ENCODE peak calls at places on chromosomes 16 and 17, in nine cellular contexts. One of them, this sample, is unnamed.

GRCh38 chr17:57874434-57875108 is 24.7 kb upstream of the MRPS23 start:
- DNase-seq in T follicular helper cell: no peak
- DNase-seq in NT2/D1: peak; percentile 88
- DNase-seq in NCI-H82: peak; percentile 96
- DNase-seq in HFFc6: peak; percentile 94
- DNase-seq in WTC11: peak; percentile 89
- DNase-seq in activated CD8-positive, alpha-beta memory T cell treated with anti-CD3 and anti-CD28 coated beads, Interleukin-2, amount 50 U/mL, for 48 hours: peak; percentile 68
- DNase-seq in NCI-H2171 treated with DMSO at 0.1 percent for 48 hours: peak; percentile 93
- DNase-seq in activated CD4-positive, alpha-beta T cell treated with anti-CD3 and anti-CD28 coated beads for 24 hours: no peak
- DNase-seq in this sample: no peak

GRCh38 chr17:4607773-4608187 is 23.5 kb downstream of the SMTNL2 start:
- DNase-seq in T follicular helper cell: no peak
- DNase-seq in NT2/D1: no peak
- DNase-seq in NCI-H82: no peak
- DNase-seq in HFFc6: peak; percentile 32
- DNase-seq in WTC11: no peak
- DNase-seq in activated CD8-positive, alpha-beta memory T cell treated with anti-CD3 and anti-CD28 coated beads, Interleukin-2, amount 50 U/mL, for 48 hours: no peak
- DNase-seq in NCI-H2171 treated with DMSO at 0.1 percent for 48 hours: peak; percentile 46
- DNase-seq in activated CD4-positive, alpha-beta T cell treated with anti-CD3 and anti-CD28 coated beads for 24 hours: no peak
- DNase-seq in this sample: no peak

GRCh38 chr17:81000089-81000630 is 8.5 kb downstream of the CHMP6 start:
- DNase-seq in T follicular helper cell: no peak
- DNase-seq in NT2/D1: no peak
- DNase-seq in NCI-H82: no peak
- DNase-seq in HFFc6: no peak
- DNase-seq in WTC11: no peak
- DNase-seq in activated CD8-positive, alpha-beta memory T cell treated with anti-CD3 and anti-CD28 coated beads, Interleukin-2, amount 50 U/mL, for 48 hours: no peak
- DNase-seq in NCI-H2171 treated with DMSO at 0.1 percent for 48 hours: no peak
- DNase-seq in activated CD4-positive, alpha-beta T cell treated with anti-CD3 and anti-CD28 coated beads for 24 hours: no peak
- DNase-seq in this sample: no peak

GRCh38 chr16:68644715-68645493 is at the start of gene CDH3:
- DNase-seq in T follicular helper cell: peak; percentile 14
- DNase-seq in NT2/D1: no peak
- DNase-seq in NCI-H82: peak; percentile 6
- DNase-seq in HFFc6: no peak
- DNase-seq in WTC11: peak; percentile 94
- DNase-seq in activated CD8-positive, alpha-beta memory T cell treated with anti-CD3 and anti-CD28 coated beads, Interleukin-2, amount 50 U/mL, for 48 hours: no peak
- DNase-seq in NCI-H2171 treated with DMSO at 0.1 percent for 48 hours: peak; percentile 82
- DNase-seq in activated CD4-positive, alpha-beta T cell treated with anti-CD3 and anti-CD28 coated beads for 24 hours: no peak
- DNase-seq in this sample: peak; percentile 24

GRCh38 chr17:61284174-61284573 is 115.5 kb upstream of the TBX2 start:
- DNase-seq in T follicular helper cell: no peak
- DNase-seq in NT2/D1: no peak
- DNase-seq in NCI-H82: no peak
- DNase-seq in HFFc6: peak; percentile 88
- DNase-seq in WTC11: no peak
- DNase-seq in activated CD8-positive, alpha-beta memory T cell treated with anti-CD3 and anti-CD28 coated beads, Interleukin-2, amount 50 U/mL, for 48 hours: no peak
- DNase-seq in NCI-H2171 treated with DMSO at 0.1 percent for 48 hours: no peak
- DNase-seq in activated CD4-positive, alpha-beta T cell treated with anti-CD3 and anti-CD28 coated beads for 24 hours: no peak
- DNase-seq in this sample: no peak

GRCh38 chr16:72715267-72715666 is 332.7 kb downstream of the ZFHX3 start:
- DNase-seq in T follicular helper cell: no peak
- DNase-seq in NT2/D1: no peak
- DNase-seq in NCI-H82: no peak
- DNase-seq in HFFc6: no peak
- DNase-seq in WTC11: no peak
- DNase-seq in activated CD8-positive, alpha-beta memory T cell treated with anti-CD3 and anti-CD28 coated beads, Interleukin-2, amount 50 U/mL, for 48 hours: no peak
- DNase-seq in NCI-H2171 treated with DMSO at 0.1 percent for 48 hours: no peak
- DNase-seq in activated CD4-positive, alpha-beta T cell treated with anti-CD3 and anti-CD28 coated beads for 24 hours: no peak
- DNase-seq in this sample: no peak

GRCh38 chr16:89398924-89399323 is 91.4 kb downstream of the ANKRD11 start:
- DNase-seq in T follicular helper cell: no peak
- DNase-seq in NT2/D1: no peak
- DNase-seq in NCI-H82: no peak
- DNase-seq in HFFc6: no peak
- DNase-seq in WTC11: no peak
- DNase-seq in activated CD8-positive, alpha-beta memory T cell treated with anti-CD3 and anti-CD28 coated beads, Interleukin-2, amount 50 U/mL, for 48 hours: no peak
- DNase-seq in NCI-H2171 treated with DMSO at 0.1 percent for 48 hours: no peak
- DNase-seq in activated CD4-positive, alpha-beta T cell treated with anti-CD3 and anti-CD28 coated beads for 24 hours: no peak
- DNase-seq in this sample: no peak

GRCh38 chr17:77002103-77003045 is 134.2 kb downstream of the MGAT5B start:
- DNase-seq in T follicular helper cell: no peak
- DNase-seq in NT2/D1: peak; percentile 60
- DNase-seq in NCI-H82: no peak
- DNase-seq in HFFc6: peak; percentile 30
- DNase-seq in WTC11: no peak
- DNase-seq in activated CD8-positive, alpha-beta memory T cell treated with anti-CD3 and anti-CD28 coated beads, Interleukin-2, amount 50 U/mL, for 48 hours: no peak
- DNase-seq in NCI-H2171 treated with DMSO at 0.1 percent for 48 hours: no peak
- DNase-seq in activated CD4-positive, alpha-beta T cell treated with anti-CD3 and anti-CD28 coated beads for 24 hours: no peak
- DNase-seq in this sample: no peak

GRCh38 chr16:27547851-27548250 is 1.9 kb downstream of the GTF3C1 start:
- DNase-seq in T follicular helper cell: no peak
- DNase-seq in NT2/D1: no peak
- DNase-seq in NCI-H82: no peak
- DNase-seq in HFFc6: no peak
- DNase-seq in WTC11: no peak
- DNase-seq in activated CD8-positive, alpha-beta memory T cell treated with anti-CD3 and anti-CD28 coated beads, Interleukin-2, amount 50 U/mL, for 48 hours: no peak
- DNase-seq in NCI-H2171 treated with DMSO at 0.1 percent for 48 hours: no peak
- DNase-seq in activated CD4-positive, alpha-beta T cell treated with anti-CD3 and anti-CD28 coated beads for 24 hours: no peak
- DNase-seq in this sample: no peak

GRCh38 chr17:1043601-1044251 is 46.8 kb downstream of the TIMM22 start:
- DNase-seq in T follicular helper cell: no peak
- DNase-seq in NT2/D1: peak; percentile 16
- DNase-seq in NCI-H82: peak; percentile 96
- DNase-seq in HFFc6: no peak
- DNase-seq in WTC11: peak; percentile 54
- DNase-seq in activated CD8-positive, alpha-beta memory T cell treated with anti-CD3 and anti-CD28 coated beads, Interleukin-2, amount 50 U/mL, for 48 hours: no peak
- DNase-seq in NCI-H2171 treated with DMSO at 0.1 percent for 48 hours: peak; percentile 75
- DNase-seq in activated CD4-positive, alpha-beta T cell treated with anti-CD3 and anti-CD28 coated beads for 24 hours: no peak
- DNase-seq in this sample: no peak

GRCh38 chr17:32701860-32702259 is 175.1 kb downstream of the MYO1D start:
- DNase-seq in T follicular helper cell: no peak
- DNase-seq in NT2/D1: no peak
- DNase-seq in NCI-H82: no peak
- DNase-seq in HFFc6: no peak
- DNase-seq in WTC11: no peak
- DNase-seq in activated CD8-positive, alpha-beta memory T cell treated with anti-CD3 and anti-CD28 coated beads, Interleukin-2, amount 50 U/mL, for 48 hours: no peak
- DNase-seq in NCI-H2171 treated with DMSO at 0.1 percent for 48 hours: no peak
- DNase-seq in activated CD4-positive, alpha-beta T cell treated with anti-CD3 and anti-CD28 coated beads for 24 hours: no peak
- DNase-seq in this sample: no peak

GRCh38 chr17:27354491-27355081 is 60.7 kb downstream of the WSB1 start:
- DNase-seq in T follicular helper cell: no peak
- DNase-seq in NT2/D1: no peak
- DNase-seq in NCI-H82: peak; percentile 39
- DNase-seq in HFFc6: no peak
- DNase-seq in WTC11: no peak
- DNase-seq in activated CD8-positive, alpha-beta memory T cell treated with anti-CD3 and anti-CD28 coated beads, Interleukin-2, amount 50 U/mL, for 48 hours: no peak
- DNase-seq in NCI-H2171 treated with DMSO at 0.1 percent for 48 hours: peak; percentile 29
- DNase-seq in activated CD4-positive, alpha-beta T cell treated with anti-CD3 and anti-CD28 coated beads for 24 hours: no peak
- DNase-seq in this sample: no peak

GRCh38 chr17:79043191-79043930 is 19.4 kb downstream of the C1QTNF1 start:
- DNase-seq in T follicular helper cell: no peak
- DNase-seq in NT2/D1: no peak
- DNase-seq in NCI-H82: no peak
- DNase-seq in HFFc6: no peak
- DNase-seq in WTC11: no peak
- DNase-seq in activated CD8-positive, alpha-beta memory T cell treated with anti-CD3 and anti-CD28 coated beads, Interleukin-2, amount 50 U/mL, for 48 hours: no peak
- DNase-seq in NCI-H2171 treated with DMSO at 0.1 percent for 48 hours: no peak
- DNase-seq in activated CD4-positive, alpha-beta T cell treated with anti-CD3 and anti-CD28 coated beads for 24 hours: no peak
- DNase-seq in this sample: no peak

GRCh38 chr17:82315703-82316358 is 1.6 kb downstream of the CD7 start:
- DNase-seq in T follicular helper cell: no peak
- DNase-seq in NT2/D1: no peak
- DNase-seq in NCI-H82: no peak
- DNase-seq in HFFc6: no peak
- DNase-seq in WTC11: no peak
- DNase-seq in activated CD8-positive, alpha-beta memory T cell treated with anti-CD3 and anti-CD28 coated beads, Interleukin-2, amount 50 U/mL, for 48 hours: no peak
- DNase-seq in NCI-H2171 treated with DMSO at 0.1 percent for 48 hours: no peak
- DNase-seq in activated CD4-positive, alpha-beta T cell treated with anti-CD3 and anti-CD28 coated beads for 24 hours: no peak
- DNase-seq in this sample: no peak

GRCh38 chr17:33056392-33057146 is 64.9 kb downstream of the SPACA3 start:
- DNase-seq in T follicular helper cell: no peak
- DNase-seq in NT2/D1: no peak
- DNase-seq in NCI-H82: no peak
- DNase-seq in HFFc6: no peak
- DNase-seq in WTC11: no peak
- DNase-seq in activated CD8-positive, alpha-beta memory T cell treated with anti-CD3 and anti-CD28 coated beads, Interleukin-2, amount 50 U/mL, for 48 hours: no peak
- DNase-seq in NCI-H2171 treated with DMSO at 0.1 percent for 48 hours: no peak
- DNase-seq in activated CD4-positive, alpha-beta T cell treated with anti-CD3 and anti-CD28 coated beads for 24 hours: no peak
- DNase-seq in this sample: no peak

GRCh38 chr17:8162997-8163977 is 539 bp upstream of the VAMP2 start:
- DNase-seq in T follicular helper cell: no peak
- DNase-seq in NT2/D1: no peak
- DNase-seq in NCI-H82: peak; percentile 90
- DNase-seq in HFFc6: no peak
- DNase-seq in WTC11: peak; percentile 80
- DNase-seq in activated CD8-positive, alpha-beta memory T cell treated with anti-CD3 and anti-CD28 coated beads, Interleukin-2, amount 50 U/mL, for 48 hours: peak; percentile 74
- DNase-seq in NCI-H2171 treated with DMSO at 0.1 percent for 48 hours: no peak
- DNase-seq in activated CD4-positive, alpha-beta T cell treated with anti-CD3 and anti-CD28 coated beads for 24 hours: no peak
- DNase-seq in this sample: no peak

GRCh38 chr17:59853168-59853918 is 39.4 kb downstream of the TUBD1 start:
- DNase-seq in T follicular helper cell: peak; percentile 58
- DNase-seq in NT2/D1: no peak
- DNase-seq in NCI-H82: peak; percentile 45
- DNase-seq in HFFc6: peak; percentile 69
- DNase-seq in WTC11: peak; percentile 56
- DNase-seq in activated CD8-positive, alpha-beta memory T cell treated with anti-CD3 and anti-CD28 coated beads, Interleukin-2, amount 50 U/mL, for 48 hours: peak; percentile 70
- DNase-seq in NCI-H2171 treated with DMSO at 0.1 percent for 48 hours: no peak
- DNase-seq in activated CD4-positive, alpha-beta T cell treated with anti-CD3 and anti-CD28 coated beads for 24 hours: no peak
- DNase-seq in this sample: peak; percentile 51

GRCh38 chr17:44900894-44901293 is 1.6 kb upstream of the EFTUD2 start:
- DNase-seq in T follicular helper cell: no peak
- DNase-seq in NT2/D1: no peak
- DNase-seq in NCI-H82: peak; percentile 25
- DNase-seq in HFFc6: peak; percentile 77
- DNase-seq in WTC11: no peak
- DNase-seq in activated CD8-positive, alpha-beta memory T cell treated with anti-CD3 and anti-CD28 coated beads, Interleukin-2, amount 50 U/mL, for 48 hours: no peak
- DNase-seq in NCI-H2171 treated with DMSO at 0.1 percent for 48 hours: peak; percentile 73
- DNase-seq in activated CD4-positive, alpha-beta T cell treated with anti-CD3 and anti-CD28 coated beads for 24 hours: no peak
- DNase-seq in this sample: no peak

GRCh38 chr17:15966879-15967248 is 21.9 kb downstream of the ADORA2B start:
- DNase-seq in T follicular helper cell: no peak
- DNase-seq in NT2/D1: no peak
- DNase-seq in NCI-H82: no peak
- DNase-seq in HFFc6: no peak
- DNase-seq in WTC11: peak; percentile 66
- DNase-seq in activated CD8-positive, alpha-beta memory T cell treated with anti-CD3 and anti-CD28 coated beads, Interleukin-2, amount 50 U/mL, for 48 hours: no peak
- DNase-seq in NCI-H2171 treated with DMSO at 0.1 percent for 48 hours: no peak
- DNase-seq in activated CD4-positive, alpha-beta T cell treated with anti-CD3 and anti-CD28 coated beads for 24 hours: no peak
- DNase-seq in this sample: no peak

GRCh38 chr17:31695456-31696090 is 163.5 kb downstream of the COPRS start:
- DNase-seq in T follicular helper cell: no peak
- DNase-seq in NT2/D1: no peak
- DNase-seq in NCI-H82: no peak
- DNase-seq in HFFc6: peak; percentile 43
- DNase-seq in WTC11: no peak
- DNase-seq in activated CD8-positive, alpha-beta memory T cell treated with anti-CD3 and anti-CD28 coated beads, Interleukin-2, amount 50 U/mL, for 48 hours: no peak
- DNase-seq in NCI-H2171 treated with DMSO at 0.1 percent for 48 hours: peak; percentile 10
- DNase-seq in activated CD4-positive, alpha-beta T cell treated with anti-CD3 and anti-CD28 coated beads for 24 hours: no peak
- DNase-seq in this sample: no peak

GRCh38 chr17:76279742-76280287 is 14.7 kb downstream of the UBALD2 start:
- DNase-seq in T follicular helper cell: no peak
- DNase-seq in NT2/D1: no peak
- DNase-seq in NCI-H82: no peak
- DNase-seq in HFFc6: no peak
- DNase-seq in WTC11: no peak
- DNase-seq in activated CD8-positive, alpha-beta memory T cell treated with anti-CD3 and anti-CD28 coated beads, Interleukin-2, amount 50 U/mL, for 48 hours: no peak
- DNase-seq in NCI-H2171 treated with DMSO at 0.1 percent for 48 hours: no peak
- DNase-seq in activated CD4-positive, alpha-beta T cell treated with anti-CD3 and anti-CD28 coated beads for 24 hours: no peak
- DNase-seq in this sample: no peak

GRCh38 chr17:34499576-34499975 is 79.8 kb upstream of the TMEM132E start:
- DNase-seq in T follicular helper cell: no peak
- DNase-seq in NT2/D1: peak; percentile 48
- DNase-seq in NCI-H82: no peak
- DNase-seq in HFFc6: no peak
- DNase-seq in WTC11: peak; percentile 44
- DNase-seq in activated CD8-positive, alpha-beta memory T cell treated with anti-CD3 and anti-CD28 coated beads, Interleukin-2, amount 50 U/mL, for 48 hours: no peak
- DNase-seq in NCI-H2171 treated with DMSO at 0.1 percent for 48 hours: no peak
- DNase-seq in activated CD4-positive, alpha-beta T cell treated with anti-CD3 and anti-CD28 coated beads for 24 hours: no peak
- DNase-seq in this sample: no peak

GRCh38 chr17:7588553-7589203 is 1.2 kb downstream of the SOX15 start:
- DNase-seq in T follicular helper cell: no peak
- DNase-seq in NT2/D1: no peak
- DNase-seq in NCI-H82: no peak
- DNase-seq in HFFc6: no peak
- DNase-seq in WTC11: no peak
- DNase-seq in activated CD8-positive, alpha-beta memory T cell treated with anti-CD3 and anti-CD28 coated beads, Interleukin-2, amount 50 U/mL, for 48 hours: no peak
- DNase-seq in NCI-H2171 treated with DMSO at 0.1 percent for 48 hours: no peak
- DNase-seq in activated CD4-positive, alpha-beta T cell treated with anti-CD3 and anti-CD28 coated beads for 24 hours: no peak
- DNase-seq in this sample: no peak

GRCh38 chr17:6413073-6413472 is 21.8 kb downstream of the AIPL1 start:
- DNase-seq in T follicular helper cell: no peak
- DNase-seq in NT2/D1: peak; percentile 18
- DNase-seq in NCI-H82: peak; percentile 89
- DNase-seq in HFFc6: peak; percentile 52
- DNase-seq in WTC11: no peak
- DNase-seq in activated CD8-positive, alpha-beta memory T cell treated with anti-CD3 and anti-CD28 coated beads, Interleukin-2, amount 50 U/mL, for 48 hours: no peak
- DNase-seq in NCI-H2171 treated with DMSO at 0.1 percent for 48 hours: peak; percentile 63
- DNase-seq in activated CD4-positive, alpha-beta T cell treated with anti-CD3 and anti-CD28 coated beads for 24 hours: no peak
- DNase-seq in this sample: no peak

GRCh38 chr17:73973881-73974409 is 229.5 kb upstream of the RPL38 start:
- DNase-seq in T follicular helper cell: no peak
- DNase-seq in NT2/D1: no peak
- DNase-seq in NCI-H82: no peak
- DNase-seq in HFFc6: no peak
- DNase-seq in WTC11: no peak
- DNase-seq in activated CD8-positive, alpha-beta memory T cell treated with anti-CD3 and anti-CD28 coated beads, Interleukin-2, amount 50 U/mL, for 48 hours: no peak
- DNase-seq in NCI-H2171 treated with DMSO at 0.1 percent for 48 hours: peak; percentile 85
- DNase-seq in activated CD4-positive, alpha-beta T cell treated with anti-CD3 and anti-CD28 coated beads for 24 hours: no peak
- DNase-seq in this sample: no peak

GRCh38 chr17:70084476-70084875 is 9.5 kb downstream of the KCNJ16 start:
- DNase-seq in T follicular helper cell: no peak
- DNase-seq in NT2/D1: no peak
- DNase-seq in NCI-H82: no peak
- DNase-seq in HFFc6: no peak
- DNase-seq in WTC11: no peak
- DNase-seq in activated CD8-positive, alpha-beta memory T cell treated with anti-CD3 and anti-CD28 coated beads, Interleukin-2, amount 50 U/mL, for 48 hours: no peak
- DNase-seq in NCI-H2171 treated with DMSO at 0.1 percent for 48 hours: no peak
- DNase-seq in activated CD4-positive, alpha-beta T cell treated with anti-CD3 and anti-CD28 coated beads for 24 hours: no peak
- DNase-seq in this sample: no peak

GRCh38 chr16:73010150-73010676 is 37.7 kb downstream of the ZFHX3 start:
- DNase-seq in T follicular helper cell: no peak
- DNase-seq in NT2/D1: no peak
- DNase-seq in NCI-H82: peak; percentile 4
- DNase-seq in HFFc6: no peak
- DNase-seq in WTC11: no peak
- DNase-seq in activated CD8-positive, alpha-beta memory T cell treated with anti-CD3 and anti-CD28 coated beads, Interleukin-2, amount 50 U/mL, for 48 hours: no peak
- DNase-seq in NCI-H2171 treated with DMSO at 0.1 percent for 48 hours: no peak
- DNase-seq in activated CD4-positive, alpha-beta T cell treated with anti-CD3 and anti-CD28 coated beads for 24 hours: no peak
- DNase-seq in this sample: no peak

GRCh38 chr16:72590179-72590937 is 418.4 kb upstream of the PMFBP1 start:
- DNase-seq in T follicular helper cell: no peak
- DNase-seq in NT2/D1: no peak
- DNase-seq in NCI-H82: no peak
- DNase-seq in HFFc6: peak; percentile 39
- DNase-seq in WTC11: no peak
- DNase-seq in activated CD8-positive, alpha-beta memory T cell treated with anti-CD3 and anti-CD28 coated beads, Interleukin-2, amount 50 U/mL, for 48 hours: no peak
- DNase-seq in NCI-H2171 treated with DMSO at 0.1 percent for 48 hours: no peak
- DNase-seq in activated CD4-positive, alpha-beta T cell treated with anti-CD3 and anti-CD28 coated beads for 24 hours: no peak
- DNase-seq in this sample: no peak

GRCh38 chr16:69123894-69124293 is 8.5 kb downstream of the CHTF8 start:
- DNase-seq in T follicular helper cell: peak; percentile 61
- DNase-seq in NT2/D1: no peak
- DNase-seq in NCI-H82: peak; percentile 81
- DNase-seq in HFFc6: peak; percentile 62
- DNase-seq in WTC11: peak; percentile 50
- DNase-seq in activated CD8-positive, alpha-beta memory T cell treated with anti-CD3 and anti-CD28 coated beads, Interleukin-2, amount 50 U/mL, for 48 hours: no peak
- DNase-seq in NCI-H2171 treated with DMSO at 0.1 percent for 48 hours: peak; percentile 82
- DNase-seq in activated CD4-positive, alpha-beta T cell treated with anti-CD3 and anti-CD28 coated beads for 24 hours: peak; percentile 38
- DNase-seq in this sample: peak; percentile 51

GRCh38 chr16:47424846-47425245 is 36.0 kb downstream of the ITFG1 start:
- DNase-seq in T follicular helper cell: no peak
- DNase-seq in NT2/D1: peak; percentile 81
- DNase-seq in NCI-H82: no peak
- DNase-seq in HFFc6: no peak
- DNase-seq in WTC11: peak; percentile 62
- DNase-seq in activated CD8-positive, alpha-beta memory T cell treated with anti-CD3 and anti-CD28 coated beads, Interleukin-2, amount 50 U/mL, for 48 hours: no peak
- DNase-seq in NCI-H2171 treated with DMSO at 0.1 percent for 48 hours: no peak
- DNase-seq in activated CD4-positive, alpha-beta T cell treated with anti-CD3 and anti-CD28 coated beads for 24 hours: no peak
- DNase-seq in this sample: no peak

GRCh38 chr16:2856061-2856670 is 1.8 kb downstream of the PRSS22 start:
- DNase-seq in T follicular helper cell: no peak
- DNase-seq in NT2/D1: no peak
- DNase-seq in NCI-H82: peak; percentile 36
- DNase-seq in HFFc6: no peak
- DNase-seq in WTC11: peak; percentile 76
- DNase-seq in activated CD8-positive, alpha-beta memory T cell treated with anti-CD3 and anti-CD28 coated beads, Interleukin-2, amount 50 U/mL, for 48 hours: peak; percentile 62
- DNase-seq in NCI-H2171 treated with DMSO at 0.1 percent for 48 hours: no peak
- DNase-seq in activated CD4-positive, alpha-beta T cell treated with anti-CD3 and anti-CD28 coated beads for 24 hours: no peak
- DNase-seq in this sample: no peak